ENCODE peak calls at places on chromosomes 11 and 22, in eight cellular contexts. One of them, this sample, is unnamed.

GRCh38 chr11:92495107-92495793 is 270.6 kb downstream of the FAT3 start:
- DNase-seq in central memory CD8-positive, alpha-beta T cell: no peak
- DNase-seq in C1 segment of cervical spinal cord: no peak
- DNase-seq in HTR-8/SVneo: no peak
- DNase-seq in hepatocyte: peak; percentile 11
- DNase-seq in CD4-positive, CD25-positive, alpha-beta regulatory T cell: no peak
- DNase-seq in retina: no peak
- DNase-seq in progenitor cell of endocrine pancreas: no peak
- DNase-seq in this sample: no peak

GRCh38 chr11:1456166-1456565 is 30.4 kb downstream of the MOB2 start:
- DNase-seq in central memory CD8-positive, alpha-beta T cell: no peak
- DNase-seq in C1 segment of cervical spinal cord: no peak
- DNase-seq in HTR-8/SVneo: no peak
- DNase-seq in hepatocyte: no peak
- DNase-seq in CD4-positive, CD25-positive, alpha-beta regulatory T cell: no peak
- DNase-seq in retina: no peak
- DNase-seq in progenitor cell of endocrine pancreas: no peak
- DNase-seq in this sample: no peak

GRCh38 chr11:117966908-117967307 is 19.3 kb upstream of the IL10RA start:
- DNase-seq in central memory CD8-positive, alpha-beta T cell: no peak
- DNase-seq in C1 segment of cervical spinal cord: no peak
- DNase-seq in HTR-8/SVneo: no peak
- DNase-seq in hepatocyte: no peak
- DNase-seq in CD4-positive, CD25-positive, alpha-beta regulatory T cell: no peak
- DNase-seq in retina: no peak
- DNase-seq in progenitor cell of endocrine pancreas: no peak
- DNase-seq in this sample: no peak

GRCh38 chr11:76700177-76701100 is 29.9 kb upstream of the LRRC32 start:
- DNase-seq in central memory CD8-positive, alpha-beta T cell: no peak
- DNase-seq in C1 segment of cervical spinal cord: no peak
- DNase-seq in HTR-8/SVneo: peak; percentile 90
- DNase-seq in hepatocyte: peak; percentile 82
- DNase-seq in CD4-positive, CD25-positive, alpha-beta regulatory T cell: no peak
- DNase-seq in retina: no peak
- DNase-seq in progenitor cell of endocrine pancreas: no peak
- DNase-seq in this sample: no peak

GRCh38 chr22:42202669-42203068 is 67.8 kb downstream of the TCF20 start:
- DNase-seq in central memory CD8-positive, alpha-beta T cell: peak; percentile 30
- DNase-seq in C1 segment of cervical spinal cord: no peak
- DNase-seq in HTR-8/SVneo: no peak
- DNase-seq in hepatocyte: no peak
- DNase-seq in CD4-positive, CD25-positive, alpha-beta regulatory T cell: peak; percentile 68
- DNase-seq in retina: no peak
- DNase-seq in progenitor cell of endocrine pancreas: no peak
- DNase-seq in this sample: no peak

GRCh38 chr11:35276396-35276795 is 137.4 kb downstream of the CD44 start:
- DNase-seq in central memory CD8-positive, alpha-beta T cell: no peak
- DNase-seq in C1 segment of cervical spinal cord: peak; percentile 32
- DNase-seq in HTR-8/SVneo: no peak
- DNase-seq in hepatocyte: no peak
- DNase-seq in CD4-positive, CD25-positive, alpha-beta regulatory T cell: peak; percentile 41
- DNase-seq in retina: no peak
- DNase-seq in progenitor cell of endocrine pancreas: no peak
- DNase-seq in this sample: no peak

GRCh38 chr11:5625281-5625680 is 480 bp downstream of the TRIM34 start:
- DNase-seq in central memory CD8-positive, alpha-beta T cell: no peak
- DNase-seq in C1 segment of cervical spinal cord: no peak
- DNase-seq in HTR-8/SVneo: no peak
- DNase-seq in hepatocyte: no peak
- DNase-seq in CD4-positive, CD25-positive, alpha-beta regulatory T cell: no peak
- DNase-seq in retina: no peak
- DNase-seq in progenitor cell of endocrine pancreas: no peak
- DNase-seq in this sample: no peak

GRCh38 chr11:3962406-3962840 is 107.0 kb downstream of the STIM1 start:
- DNase-seq in central memory CD8-positive, alpha-beta T cell: no peak
- DNase-seq in C1 segment of cervical spinal cord: no peak
- DNase-seq in HTR-8/SVneo: no peak
- DNase-seq in hepatocyte: no peak
- DNase-seq in CD4-positive, CD25-positive, alpha-beta regulatory T cell: no peak
- DNase-seq in retina: no peak
- DNase-seq in progenitor cell of endocrine pancreas: no peak
- DNase-seq in this sample: no peak

GRCh38 chr11:91587131-91587530 is 637.5 kb upstream of the FAT3 start:
- DNase-seq in central memory CD8-positive, alpha-beta T cell: no peak
- DNase-seq in C1 segment of cervical spinal cord: no peak
- DNase-seq in HTR-8/SVneo: no peak
- DNase-seq in hepatocyte: no peak
- DNase-seq in CD4-positive, CD25-positive, alpha-beta regulatory T cell: no peak
- DNase-seq in retina: no peak
- DNase-seq in progenitor cell of endocrine pancreas: no peak
- DNase-seq in this sample: no peak

GRCh38 chr11:130848361-130849214 is 67.7 kb downstream of the SNX19 start:
- DNase-seq in central memory CD8-positive, alpha-beta T cell: no peak
- DNase-seq in C1 segment of cervical spinal cord: no peak
- DNase-seq in HTR-8/SVneo: no peak
- DNase-seq in hepatocyte: no peak
- DNase-seq in CD4-positive, CD25-positive, alpha-beta regulatory T cell: no peak
- DNase-seq in retina: no peak
- DNase-seq in progenitor cell of endocrine pancreas: no peak
- DNase-seq in this sample: no peak

GRCh38 chr11:72848846-72849466 is 34.7 kb downstream of the ATG16L2 start:
- DNase-seq in central memory CD8-positive, alpha-beta T cell: no peak
- DNase-seq in C1 segment of cervical spinal cord: no peak
- DNase-seq in HTR-8/SVneo: peak; percentile 59
- DNase-seq in hepatocyte: peak; percentile 47
- DNase-seq in CD4-positive, CD25-positive, alpha-beta regulatory T cell: peak; percentile 63
- DNase-seq in retina: no peak
- DNase-seq in progenitor cell of endocrine pancreas: no peak
- DNase-seq in this sample: no peak

GRCh38 chr11:58567889-58568512 is 7.7 kb downstream of the LPXN start:
- DNase-seq in central memory CD8-positive, alpha-beta T cell: peak; percentile 73
- DNase-seq in C1 segment of cervical spinal cord: no peak
- DNase-seq in HTR-8/SVneo: peak; percentile 32
- DNase-seq in hepatocyte: peak; percentile 73
- DNase-seq in CD4-positive, CD25-positive, alpha-beta regulatory T cell: peak; percentile 85
- DNase-seq in retina: peak; percentile 45
- DNase-seq in progenitor cell of endocrine pancreas: peak; percentile 50
- DNase-seq in this sample: peak; percentile 67

GRCh38 chr11:66371627-66372415 is at the start of gene SLC29A2:
- DNase-seq in central memory CD8-positive, alpha-beta T cell: peak; percentile 59
- DNase-seq in C1 segment of cervical spinal cord: no peak
- DNase-seq in HTR-8/SVneo: peak; percentile 91
- DNase-seq in hepatocyte: peak; percentile 95
- DNase-seq in CD4-positive, CD25-positive, alpha-beta regulatory T cell: peak; percentile 81
- DNase-seq in retina: peak; percentile 85
- DNase-seq in progenitor cell of endocrine pancreas: peak; percentile 90
- DNase-seq in this sample: peak; percentile 64

GRCh38 chr11:106072804-106073203 is 4.3 kb downstream of the KBTBD3 start:
- DNase-seq in central memory CD8-positive, alpha-beta T cell: no peak
- DNase-seq in C1 segment of cervical spinal cord: no peak
- DNase-seq in HTR-8/SVneo: no peak
- DNase-seq in hepatocyte: no peak
- DNase-seq in CD4-positive, CD25-positive, alpha-beta regulatory T cell: no peak
- DNase-seq in retina: no peak
- DNase-seq in progenitor cell of endocrine pancreas: no peak
- DNase-seq in this sample: no peak

GRCh38 chr11:94832604-94833238 is 64.6 kb downstream of the AMOTL1 start:
- DNase-seq in central memory CD8-positive, alpha-beta T cell: no peak
- DNase-seq in C1 segment of cervical spinal cord: no peak
- DNase-seq in HTR-8/SVneo: no peak
- DNase-seq in hepatocyte: peak; percentile 37
- DNase-seq in CD4-positive, CD25-positive, alpha-beta regulatory T cell: no peak
- DNase-seq in retina: no peak
- DNase-seq in progenitor cell of endocrine pancreas: no peak
- DNase-seq in this sample: no peak

GRCh38 chr11:2825261-2825885 is 60.2 kb downstream of the CDKN1C start:
- DNase-seq in central memory CD8-positive, alpha-beta T cell: no peak
- DNase-seq in C1 segment of cervical spinal cord: no peak
- DNase-seq in HTR-8/SVneo: peak; percentile 42
- DNase-seq in hepatocyte: peak; percentile 49
- DNase-seq in CD4-positive, CD25-positive, alpha-beta regulatory T cell: no peak
- DNase-seq in retina: no peak
- DNase-seq in progenitor cell of endocrine pancreas: no peak
- DNase-seq in this sample: no peak

GRCh38 chr11:57598831-57599155 is 1.3 kb downstream of the SERPING1 start:
- DNase-seq in central memory CD8-positive, alpha-beta T cell: no peak
- DNase-seq in C1 segment of cervical spinal cord: no peak
- DNase-seq in HTR-8/SVneo: no peak
- DNase-seq in hepatocyte: peak; percentile 19
- DNase-seq in CD4-positive, CD25-positive, alpha-beta regulatory T cell: no peak
- DNase-seq in retina: no peak
- DNase-seq in progenitor cell of endocrine pancreas: no peak
- DNase-seq in this sample: no peak

GRCh38 chr11:16170448-16170847 is 185.9 kb downstream of the SOX6 start:
- DNase-seq in central memory CD8-positive, alpha-beta T cell: no peak
- DNase-seq in C1 segment of cervical spinal cord: no peak
- DNase-seq in HTR-8/SVneo: no peak
- DNase-seq in hepatocyte: no peak
- DNase-seq in CD4-positive, CD25-positive, alpha-beta regulatory T cell: no peak
- DNase-seq in retina: no peak
- DNase-seq in progenitor cell of endocrine pancreas: no peak
- DNase-seq in this sample: no peak